ENCODE peak calls at places on chromosomes 16 and 17, in seven cellular contexts. One of them, this sample, is unnamed.

GRCh38 chr16:27355610-27356009 is 41.8 kb downstream of the IL4R start:
- DNase-seq in A549: peak; percentile 64
- DNase-seq in SK-N-SH: no peak
- DNase-seq in stomach: peak; percentile 33
- DNase-seq in ovary: no peak
- DNase-seq in tibial nerve: peak; percentile 24
- DNase-seq in suprapubic skin: no peak
- DNase-seq in this sample: no peak

GRCh38 chr17:8141046-8141445 is 11.2 kb downstream of the PER1 start:
- DNase-seq in suprapubic skin: peak; percentile 70
- DNase-seq in tibial nerve: peak; percentile 26
- DNase-seq in SK-N-SH: no peak
- DNase-seq in A549: no peak
- DNase-seq in stomach: no peak
- DNase-seq in ovary: peak; percentile 44
- DNase-seq in this sample: no peak

GRCh38 chr16:2194852-2195315 is 1.5 kb downstream of the CASKIN1 start:
- DNase-seq in tibial nerve: no peak
- DNase-seq in SK-N-SH: peak; percentile 74
- DNase-seq in suprapubic skin: no peak
- DNase-seq in ovary: no peak
- DNase-seq in stomach: peak; percentile 74
- DNase-seq in A549: peak; percentile 82
- DNase-seq in this sample: no peak

GRCh38 chr16:10878644-10879498 is 1.9 kb downstream of the CIITA start:
- DNase-seq in stomach: peak; percentile 75
- DNase-seq in suprapubic skin: peak; percentile 69
- DNase-seq in ovary: no peak
- DNase-seq in A549: no peak
- DNase-seq in SK-N-SH: peak; percentile 70
- DNase-seq in tibial nerve: peak; percentile 36
- DNase-seq in this sample: no peak

GRCh38 chr17:30558313-30559195 is 81.3 kb downstream of the GOSR1 start:
- DNase-seq in stomach: peak; percentile 19
- DNase-seq in A549: no peak
- DNase-seq in SK-N-SH: no peak
- DNase-seq in tibial nerve: no peak
- DNase-seq in suprapubic skin: no peak
- DNase-seq in ovary: peak; percentile 5
- DNase-seq in this sample: no peak

GRCh38 chr16:84761448-84762368 is 58.1 kb upstream of the CRISPLD2 start:
- DNase-seq in stomach: no peak
- DNase-seq in ovary: no peak
- DNase-seq in suprapubic skin: no peak
- DNase-seq in A549: no peak
- DNase-seq in SK-N-SH: no peak
- DNase-seq in tibial nerve: no peak
- DNase-seq in this sample: no peak

GRCh38 chr17:78367193-78367592 is 7.3 kb upstream of the SOCS3 start:
- DNase-seq in ovary: no peak
- DNase-seq in suprapubic skin: no peak
- DNase-seq in SK-N-SH: no peak
- DNase-seq in A549: no peak
- DNase-seq in tibial nerve: no peak
- DNase-seq in stomach: no peak
- DNase-seq in this sample: no peak

GRCh38 chr16:10876799-10877341 is at the start of gene CIITA:
- DNase-seq in ovary: no peak
- DNase-seq in suprapubic skin: peak; percentile 86
- DNase-seq in tibial nerve: peak; percentile 83
- DNase-seq in A549: no peak
- DNase-seq in SK-N-SH: no peak
- DNase-seq in stomach: peak; percentile 89
- DNase-seq in this sample: no peak

GRCh38 chr17:40451420-40451819 is 8.2 kb downstream of the IGFBP4 start:
- DNase-seq in stomach: no peak
- DNase-seq in A549: no peak
- DNase-seq in suprapubic skin: no peak
- DNase-seq in SK-N-SH: peak; percentile 89
- DNase-seq in ovary: peak; percentile 90
- DNase-seq in tibial nerve: peak; percentile 83
- DNase-seq in this sample: no peak

GRCh38 chr17:4998666-4999428 is 1.1 kb downstream of the KIF1C start:
- DNase-seq in tibial nerve: no peak
- DNase-seq in A549: no peak
- DNase-seq in ovary: no peak
- DNase-seq in SK-N-SH: no peak
- DNase-seq in suprapubic skin: peak; percentile 67
- DNase-seq in stomach: peak; percentile 53
- DNase-seq in this sample: no peak

GRCh38 chr17:18141210-18141803 is 32.8 kb downstream of the MYO15A start:
- DNase-seq in stomach: no peak
- DNase-seq in A549: peak; percentile 64
- DNase-seq in SK-N-SH: peak; percentile 72
- DNase-seq in ovary: no peak
- DNase-seq in tibial nerve: peak; percentile 84
- DNase-seq in suprapubic skin: no peak
- DNase-seq in this sample: no peak

GRCh38 chr17:15651001-15651582 is 31.6 kb upstream of the FBXW10B start:
- DNase-seq in ovary: peak; percentile 33
- DNase-seq in stomach: no peak
- DNase-seq in SK-N-SH: peak; percentile 51
- DNase-seq in suprapubic skin: no peak
- DNase-seq in A549: peak; percentile 59
- DNase-seq in tibial nerve: no peak
- DNase-seq in this sample: no peak

GRCh38 chr16:3951861-3952332 is 71.4 kb upstream of the CREBBP start:
- DNase-seq in suprapubic skin: peak; percentile 11
- DNase-seq in A549: no peak
- DNase-seq in tibial nerve: peak; percentile 56
- DNase-seq in stomach: no peak
- DNase-seq in SK-N-SH: no peak
- DNase-seq in ovary: no peak
- DNase-seq in this sample: no peak

GRCh38 chr17:74274060-74274702 is at the start of gene DNAI2:
- DNase-seq in ovary: peak; percentile 47
- DNase-seq in tibial nerve: no peak
- DNase-seq in SK-N-SH: peak; percentile 74
- DNase-seq in A549: no peak
- DNase-seq in stomach: no peak
- DNase-seq in suprapubic skin: no peak
- DNase-seq in this sample: no peak

GRCh38 chr16:35147556-35148504 is 1688.4 kb downstream of the TP53TG3F start:
- DNase-seq in SK-N-SH: no peak
- DNase-seq in ovary: no peak
- DNase-seq in A549: no peak
- DNase-seq in stomach: no peak
- DNase-seq in tibial nerve: no peak
- DNase-seq in suprapubic skin: no peak
- DNase-seq in this sample: peak; percentile 83

GRCh38 chr16:35148748-35149147 is 1689.3 kb downstream of the TP53TG3F start:
- DNase-seq in SK-N-SH: no peak
- DNase-seq in ovary: no peak
- DNase-seq in stomach: no peak
- DNase-seq in A549: no peak
- DNase-seq in suprapubic skin: no peak
- DNase-seq in tibial nerve: no peak
- DNase-seq in this sample: no peak

GRCh38 chr16:35144212-35144932 is 1685.0 kb downstream of the TP53TG3F start:
- DNase-seq in A549: no peak
- DNase-seq in ovary: no peak
- DNase-seq in SK-N-SH: no peak
- DNase-seq in stomach: no peak
- DNase-seq in suprapubic skin: no peak
- DNase-seq in tibial nerve: no peak
- DNase-seq in this sample: no peak

GRCh38 chr16:35146031-35146710 is 1686.8 kb downstream of the TP53TG3F start:
- DNase-seq in SK-N-SH: no peak
- DNase-seq in suprapubic skin: peak; percentile 51
- DNase-seq in ovary: no peak
- DNase-seq in A549: no peak
- DNase-seq in tibial nerve: no peak
- DNase-seq in stomach: no peak
- DNase-seq in this sample: peak; percentile 79

DNA sequence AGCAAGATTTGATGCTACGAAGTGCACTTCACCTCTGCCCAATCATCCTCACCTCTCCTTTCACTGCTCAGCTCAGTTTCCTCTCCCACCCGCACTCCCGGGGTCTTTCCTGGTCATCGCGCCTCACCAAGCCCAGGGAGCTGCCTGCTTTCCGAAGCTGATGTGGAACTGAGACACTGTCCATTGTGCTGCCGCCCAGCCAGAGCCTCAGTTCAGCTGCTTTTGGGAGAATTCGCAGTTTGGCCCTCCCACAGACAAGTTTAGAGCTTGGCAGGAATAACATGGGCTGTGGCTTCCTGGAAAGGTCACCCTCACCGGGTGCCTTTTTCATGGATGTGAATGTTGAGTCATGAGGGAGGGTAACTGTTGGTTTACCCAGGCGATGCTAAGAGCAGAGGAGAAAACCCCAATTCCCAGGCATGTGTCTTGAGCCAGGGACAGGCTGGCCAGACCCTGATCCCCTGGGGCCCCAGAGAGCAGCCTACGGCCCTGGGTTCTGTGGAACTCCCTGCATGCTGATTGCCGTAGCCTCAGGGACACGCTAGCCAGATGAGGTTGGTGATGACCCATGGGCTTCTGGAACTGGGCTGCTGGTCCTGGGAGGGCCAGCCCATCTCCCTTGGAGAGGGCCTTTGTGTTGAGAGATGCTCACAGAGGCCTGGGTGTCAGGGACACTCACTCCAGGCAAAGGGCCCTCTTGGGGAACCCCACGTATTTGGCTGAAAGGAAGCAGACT is 1687.5 kb downstream of the TP53TG3F start:
- DNase-seq in stomach: no peak
- DNase-seq in A549: no peak
- DNase-seq in suprapubic skin: peak; percentile 46
- DNase-seq in SK-N-SH: no peak
- DNase-seq in ovary: no peak
- DNase-seq in tibial nerve: no peak
- DNase-seq in this sample: peak; percentile 87
- TF ChIP-seq EP300 in stomach: no peak
- TF ChIP-seq EP300 in A549: no peak
- TF ChIP-seq EP300 in suprapubic skin: no peak
- TF ChIP-seq EP300 in SK-N-SH: no peak
- TF ChIP-seq EP300 in ovary: no peak
- TF ChIP-seq EP300 in tibial nerve: no peak
- TF ChIP-seq EP300 in this sample: no peak

GRCh38 chr16:525520-526180 is 1.9 kb upstream of the CAPN15 start:
- DNase-seq in suprapubic skin: no peak
- DNase-seq in SK-N-SH: no peak
- DNase-seq in ovary: peak; percentile 58
- DNase-seq in tibial nerve: no peak
- DNase-seq in stomach: no peak
- DNase-seq in A549: peak; percentile 72
- DNase-seq in this sample: no peak
- H3K4me3 ChIP-seq in suprapubic skin: peak overlapping the region; percentile 73
- H3K4me3 ChIP-seq in SK-N-SH: peak overlapping the region; percentile 86
- H3K4me3 ChIP-seq in ovary: no peak overlapping the region
- H3K4me3 ChIP-seq in tibial nerve: peak overlapping the region; percentile 92
- H3K4me3 ChIP-seq in stomach: peak overlapping the region; percentile 64
- H3K4me3 ChIP-seq in A549: peak overlapping the region; percentile 96
- H3K4me3 ChIP-seq in this sample: peak overlapping the region; percentile 92

GRCh38 chr17:44688675-44689491 is 693 bp downstream of the CCDC43 start:
- DNase-seq in ovary: no peak
- DNase-seq in suprapubic skin: no peak
- DNase-seq in stomach: no peak
- DNase-seq in A549: no peak
- DNase-seq in SK-N-SH: no peak
- DNase-seq in tibial nerve: no peak
- DNase-seq in this sample: no peak
- TF ChIP-seq EP300 in ovary: no peak
- TF ChIP-seq EP300 in suprapubic skin: no peak
- TF ChIP-seq EP300 in stomach: no peak
- TF ChIP-seq EP300 in A549: no peak
- TF ChIP-seq EP300 in SK-N-SH: no peak
- TF ChIP-seq EP300 in tibial nerve: no peak
- TF ChIP-seq EP300 in this sample: no peak

DNA sequence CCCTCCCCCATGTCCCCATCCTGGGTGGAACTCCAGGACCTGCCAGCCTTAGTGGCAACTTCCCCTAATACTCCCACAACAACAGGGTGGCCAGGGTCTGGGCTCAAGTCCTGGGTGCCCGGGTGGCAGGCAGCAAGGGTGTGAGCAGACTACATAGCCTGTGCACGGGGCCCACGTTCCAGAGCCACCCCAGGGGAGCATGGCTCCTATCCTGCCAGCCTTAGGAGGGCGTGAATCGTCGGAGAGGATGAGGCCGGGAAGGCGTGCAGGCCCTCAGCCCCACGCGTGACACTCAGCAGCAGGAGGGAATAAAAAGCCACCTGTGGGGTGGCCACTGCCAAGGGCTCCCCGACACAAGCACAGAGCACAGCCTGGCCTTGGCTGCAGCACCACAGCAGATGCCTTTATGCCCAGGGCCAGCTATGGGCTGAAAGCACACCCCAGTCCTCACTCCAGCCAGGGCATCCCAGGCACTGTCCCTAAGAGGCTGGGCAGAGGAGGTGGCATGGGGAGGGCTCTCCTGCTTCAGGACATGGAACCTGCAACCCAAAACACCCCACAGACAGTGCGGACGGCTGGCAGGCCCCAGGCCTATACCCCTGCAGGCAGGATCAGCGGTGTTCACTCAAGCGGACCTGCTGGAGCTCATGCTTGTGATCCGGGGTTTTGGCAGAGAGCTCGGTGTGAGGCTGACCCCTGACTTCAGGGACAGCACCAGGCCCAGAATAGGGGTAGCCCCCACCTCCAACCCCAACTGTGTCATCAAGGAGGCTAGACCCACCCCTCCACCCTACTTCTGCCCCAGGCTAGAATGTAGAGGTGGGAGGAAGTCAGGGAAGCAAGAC is 2.7 kb downstream of the BCAR1 start:
- DNase-seq in A549: no peak
- DNase-seq in tibial nerve: no peak
- DNase-seq in suprapubic skin: no peak
- DNase-seq in SK-N-SH: no peak
- DNase-seq in ovary: peak; percentile 35
- DNase-seq in stomach: no peak
- DNase-seq in this sample: no peak
- H3K4me3 ChIP-seq in A549: no peak overlapping the region
- H3K4me3 ChIP-seq in tibial nerve: no peak overlapping the region
- H3K4me3 ChIP-seq in suprapubic skin: no peak overlapping the region
- H3K4me3 ChIP-seq in SK-N-SH: peak overlapping the region; percentile 88
- H3K4me3 ChIP-seq in ovary: no peak overlapping the region
- H3K4me3 ChIP-seq in stomach: no peak overlapping the region
- H3K4me3 ChIP-seq in this sample: peak overlapping the region; percentile 74

GRCh38 chr16:86018487-86018886 is 119.5 kb downstream of the IRF8 start:
- DNase-seq in SK-N-SH: no peak
- DNase-seq in tibial nerve: peak; percentile 45
- DNase-seq in suprapubic skin: peak; percentile 71
- DNase-seq in ovary: no peak
- DNase-seq in stomach: no peak
- DNase-seq in A549: no peak
- DNase-seq in this sample: no peak
- TF ChIP-seq EP300 in SK-N-SH: no peak
- TF ChIP-seq EP300 in tibial nerve: peak; percentile 55
- TF ChIP-seq EP300 in suprapubic skin: no peak
- TF ChIP-seq EP300 in ovary: no peak
- TF ChIP-seq EP300 in stomach: peak; percentile 8
- TF ChIP-seq EP300 in A549: no peak
- TF ChIP-seq EP300 in this sample: peak; percentile 54

GRCh38 chr17:60076811-60077210 is 1.9 kb downstream of the HEATR6 start:
- DNase-seq in A549: no peak
- DNase-seq in ovary: no peak
- DNase-seq in suprapubic skin: no peak
- DNase-seq in tibial nerve: no peak
- DNase-seq in stomach: no peak
- DNase-seq in SK-N-SH: no peak
- DNase-seq in this sample: no peak
- H3K4me3 ChIP-seq in A549: no peak overlapping the region
- H3K4me3 ChIP-seq in ovary: no peak overlapping the region
- H3K4me3 ChIP-seq in suprapubic skin: no peak overlapping the region
- H3K4me3 ChIP-seq in tibial nerve: no peak overlapping the region
- H3K4me3 ChIP-seq in stomach: no peak overlapping the region
- H3K4me3 ChIP-seq in SK-N-SH: no peak overlapping the region
- H3K4me3 ChIP-seq in this sample: no peak overlapping the region